ENCODE peak calls at places on chromosome 21, in eight cellular contexts. W is MM.1S; I is HCT116; Q is naive thymus-derived CD4-positive, alpha-beta T cell; X is adrenal gland; M is tibial nerve; T is heart left ventricle; Y is CD8-positive, alpha-beta T cell. N is an unnamed sample.
A peak's percentile ranks its signal among the peaks of the same experiment; 100 is the strongest.

GRCh38 chr21:42310411-42311001 is 4.7 kb downstream of the TFF3 start:
- DNase-seq in W (no peak), I (no peak), Q (no peak), X (no peak), M (no peak), T (no peak), Y (no peak), N (no peak)

GRCh38 chr21:39581414-39581813 is 31.3 kb upstream of the B3GALT5 start:
- DNase-seq in W (no peak), I (no peak), Q (no peak), X (no peak), M (no peak), T (no peak), Y (no peak), N (no peak)

GRCh38 chr21:25501996-25502665 is 105.2 kb downstream of the MRPL39 start:
- DNase-seq in W (no peak), I (no peak), Q (no peak), X (no peak), M (no peak), T (no peak), Y (no peak), N (no peak)

GRCh38 chr21:42373181-42373907 is 7.0 kb upstream of the TFF1 start:
- DNase-seq in W (no peak), I (no peak), Q (no peak), X (no peak), M (no peak), T (no peak), Y (no peak), N (no peak)

GRCh38 chr21:39386194-39386593 is 37.3 kb upstream of the HMGN1 start:
- DNase-seq in W (no peak), I (no peak), Q (no peak), X (peak; percentile 71), M (no peak), T (no peak), Y (no peak), N (peak; percentile 47)

GRCh38 chr21:41641821-41642368 is 125.0 kb downstream of the RIPK4 start:
- DNase-seq in W (no peak), I (no peak), Q (no peak), X (no peak), M (peak; percentile 71), T (peak; percentile 51), Y (no peak), N (peak; percentile 71)

GRCh38 chr21:41751621-41752020 is 15.2 kb downstream of the RIPK4 start:
- DNase-seq in W (no peak), I (no peak), Q (no peak), X (no peak), M (no peak), T (no peak), Y (no peak), N (no peak)

GRCh38 chr21:38725196-38726157 is 80.3 kb upstream of the ETS2 start:
- DNase-seq in W (no peak), I (no peak), Q (no peak), X (no peak), M (no peak), T (no peak), Y (no peak), N (no peak)

GRCh38 chr21:40845621-40846020 is 1.3 kb downstream of the DSCAM start:
- DNase-seq in W (no peak), I (no peak), Q (no peak), X (no peak), M (no peak), T (no peak), Y (no peak), N (no peak)

GRCh38 chr21:41482321-41482720 is 25.6 kb downstream of the TMPRSS2 start:
- DNase-seq in W (no peak), I (no peak), Q (no peak), X (no peak), M (no peak), T (no peak), Y (no peak), N (no peak)

GRCh38 chr21:40925481-40925880 is 78.5 kb upstream of the DSCAM start:
- DNase-seq in W (no peak), I (no peak), Q (no peak), X (no peak), M (no peak), T (no peak), Y (no peak), N (no peak)

GRCh38 chr21:15826147-15826780 is 96.5 kb downstream of the USP25 start:
- DNase-seq in W (peak; percentile 26), I (peak; percentile 51), Q (peak; percentile 42), X (no peak), M (no peak), T (no peak), Y (no peak), N (no peak)

GRCh38 chr21:38811257-38811656 is 5.5 kb downstream of the ETS2 start:
- DNase-seq in W (no peak), I (no peak), Q (no peak), X (no peak), M (no peak), T (no peak), Y (no peak), N (no peak)

GRCh38 chr21:33550772-33551660 is 8.2 kb downstream of the SON start:
- DNase-seq in W (no peak), I (no peak), Q (no peak), X (no peak), M (no peak), T (no peak), Y (no peak), N (no peak)

GRCh38 chr21:16794944-16795343 is 717.9 kb upstream of the CXADR start:
- DNase-seq in W (no peak), I (no peak), Q (no peak), X (peak; percentile 86), M (no peak), T (no peak), Y (no peak), N (peak; percentile 29)

GRCh38 chr21:29892379-29892778 is 47.4 kb downstream of the GRIK1 start:
- DNase-seq in W (no peak), I (no peak), Q (no peak), X (no peak), M (no peak), T (no peak), Y (no peak), N (no peak)
- H3K27me3 ChIP-seq in W (no peaks in the 10 kb centered on the region), I (no peaks in the 10 kb centered on the region), Q (no peaks in the 10 kb centered on the region), X (no peaks in the 10 kb centered on the region), M (no peaks in the 10 kb centered on the region), T (no peaks in the 10 kb centered on the region), Y (no peaks in the 10 kb centered on the region), N (no peaks in the 10 kb centered on the region)

GRCh38 chr21:14520535-14520934 is 25.6 kb downstream of the SAMSN1 start:
- DNase-seq in W (no peak), I (no peak), Q (no peak), X (no peak), M (no peak), T (no peak), Y (no peak), N (no peak)
- H3K4me1 ChIP-seq in W (peaks cover 12% of the 10 kb centered on the region), I (no peaks in the 10 kb centered on the region), Q (peaks cover 14% of the 10 kb centered on the region), X (no peaks in the 10 kb centered on the region), M (no peaks in the 10 kb centered on the region), T (no peaks in the 10 kb centered on the region), Y (peaks cover 5% of the 10 kb centered on the region), N (no peaks in the 10 kb centered on the region)

GRCh38 chr21:36992671-36993070 is 13.8 kb upstream of the RIPPLY3 start:
- DNase-seq in W (no peak), I (no peak), Q (no peak), X (no peak), M (no peak), T (no peak), Y (no peak), N (peak; percentile 33)

GRCh38 chr21:36988536-36988935 is 18.0 kb upstream of the RIPPLY3 start:
- DNase-seq in W (no peak), I (no peak), Q (no peak), X (no peak), M (no peak), T (no peak), Y (no peak), N (no peak)

GRCh38 chr21:36990508-36991205 is 15.8 kb upstream of the RIPPLY3 start:
- DNase-seq in W (no peak), I (no peak), Q (no peak), X (no peak), M (no peak), T (no peak), Y (no peak), N (no peak)

GRCh38 chr21:36987845-36988244 is 18.7 kb upstream of the RIPPLY3 start:
- DNase-seq in W (no peak), I (no peak), Q (no peak), X (no peak), M (no peak), T (no peak), Y (no peak), N (no peak)

GRCh38 chr21:36989699-36990507 is 16.6 kb upstream of the RIPPLY3 start:
- DNase-seq in W (peak; percentile 98), I (peak; percentile 81), Q (peak; percentile 85), X (peak; percentile 93), M (peak; percentile 80), T (peak; percentile 96), Y (peak; percentile 82), N (peak; percentile 94)
- H3K27me3 ChIP-seq in W (no peaks in the 10 kb centered on the region), I (no peaks in the 10 kb centered on the region), Q (no peaks in the 10 kb centered on the region), X (no peaks in the 10 kb centered on the region), M (peaks cover 16% of the 10 kb centered on the region), T (no peaks in the 10 kb centered on the region), Y (no peaks in the 10 kb centered on the region), N (no peaks in the 10 kb centered on the region)

GRCh38 chr21:29303301-29303700 is 4.6 kb downstream of the BACH1 start:
- DNase-seq in W (no peak), I (no peak), Q (no peak), X (no peak), M (no peak), T (no peak), Y (no peak), N (no peak)

GRCh38 chr21:29302340-29302991 is 3.7 kb downstream of the BACH1 start:
- DNase-seq in W (no peak), I (no peak), Q (no peak), X (no peak), M (no peak), T (no peak), Y (no peak), N (no peak)

GRCh38 chr21:29305561-29305960 is 6.8 kb downstream of the BACH1 start:
- DNase-seq in W (no peak), I (no peak), Q (no peak), X (no peak), M (no peak), T (no peak), Y (no peak), N (no peak)

GRCh38 chr21:29305068-29305467 is 6.3 kb downstream of the BACH1 start:
- DNase-seq in W (no peak), I (no peak), Q (no peak), X (peak; percentile 30), M (no peak), T (no peak), Y (no peak), N (no peak)

GRCh38 chr21:29304577-29304976 is 5.9 kb downstream of the BACH1 start:
- DNase-seq in W (no peak), I (no peak), Q (no peak), X (no peak), M (no peak), T (no peak), Y (no peak), N (no peak)
- H3K4me1 ChIP-seq in W (peaks cover 22% of the 10 kb centered on the region), I (peaks cover 13% of the 10 kb centered on the region), Q (peaks cover 29% of the 10 kb centered on the region), X (peaks cover 46% of the 10 kb centered on the region), M (peaks cover 69% of the 10 kb centered on the region), T (peaks cover 43% of the 10 kb centered on the region), Y (peaks cover 35% of the 10 kb centered on the region), N (peaks cover 17% of the 10 kb centered on the region)